ENCODE peak calls at places on chromosomes 1 and 21, in five cellular contexts. X is MV-4-11; V is hippocampal formation; U is effector memory CD8-positive, alpha-beta T cell; J is activated CD4-positive, alpha-beta memory T cell treated with anti-CD3 and anti-CD28 coated beads, Interleukin-2, amount 10 ng/mL, durations not matched to agents 7 days and 5 days. F is an unnamed sample.

GRCh38 chr1:172286629-172287076 is 133.8 kb upstream of the C1orf105 start:
- DNase-seq in X (peak), U (no peak), J (no peak), V (no peak), F (no peak)

GRCh38 chr1:154207262-154207661 is 1.1 kb upstream of the CFAP141 start:
- DNase-seq in X (no peak), V (no peak), U (no peak), J (no peak), F (no peak)

GRCh38 chr1:56709269-56709880 is 64.3 kb downstream of the PRKAA2 start:
- DNase-seq in J (no peak), V (no peak), U (no peak), X (peak), F (peak)

GRCh38 chr1:184616504-184616903 is 138.2 kb downstream of the EDEM3 start:
- DNase-seq in X (no peak), U (no peak), V (no peak), J (no peak), F (no peak)

GRCh38 chr1:219446288-219446687 is 166.6 kb downstream of the ZC3H11B start:
- DNase-seq in X (no peak), V (no peak), U (no peak), J (no peak), F (peak)

GRCh38 chr1:47474278-47475193 is 36.7 kb downstream of the FOXD2 start:
- DNase-seq in J (no peak), X (no peak), U (no peak), V (no peak), F (no peak)

GRCh38 chr1:966603-967295 is 467 bp downstream of the PLEKHN1 start:
- DNase-seq in V (no peak), J (peak), U (peak), X (peak), F (peak)

GRCh38 chr1:63674238-63674864 is 81.1 kb downstream of the PGM1 start:
- DNase-seq in U (no peak), J (no peak), X (peak), V (peak), F (peak)

GRCh38 chr1:222288056-222288455 is 259.8 kb downstream of the HHIPL2 start:
- DNase-seq in X (peak), J (no peak), V (no peak), U (no peak), F (no peak)

GRCh38 chr21:36491191-36491916 is 11.4 kb upstream of the CLDN14 start:
- DNase-seq in V (no peak), X (no peak), U (no peak), J (no peak), F (no peak)

GRCh38 chr1:184644771-184645170 is 109.9 kb downstream of the EDEM3 start:
- DNase-seq in U (no peak), J (no peak), V (no peak), X (no peak), F (no peak)

F was measured in GM23338.